ENCODE peak calls at places on chromosomes 5 and 9, in five cellular contexts. T is K562, X is GM12878, C is A549, P is H1. F is an unnamed sample.

GRCh38 chr9:129761293-129761900 is 8.6 kb upstream of the PTGES start:
- DNase-seq in T (no peak), X (no peak), C (peak; percentile 43), P (no peak), F (no peak)

GRCh38 chr9:136509549-136509948 is 26.7 kb upstream of the SEC16A start:
- DNase-seq in T (no peak), X (no peak), C (no peak), P (no peak), F (no peak)

GRCh38 chr5:154351141-154351540 is 94.7 kb upstream of the SAP30L start:
- DNase-seq in T (no peak), X (no peak), C (no peak), P (no peak), F (no peak)

GRCh38 chr9:126719677-126720435 is 85.0 kb upstream of the ZBTB43 start:
- DNase-seq in T (no peak), X (peak; percentile 53), C (no peak), P (peak; percentile 67), F (peak; percentile 55)

GRCh38 chr5:143596500-143596820 is 193.0 kb upstream of the NR3C1 start:
- DNase-seq in T (no peak), X (no peak), C (no peak), P (no peak), F (no peak)

GRCh38 chr5:143274952-143275351 is 128.5 kb downstream of the NR3C1 start:
- DNase-seq in T (no peak), X (no peak), C (peak; percentile 19), P (no peak), F (no peak)

GRCh38 chr5:76104027-76104426 is 20.8 kb downstream of the SV2C start:
- DNase-seq in T (peak; percentile 27), X (no peak), C (no peak), P (no peak), F (peak; percentile 11)

GRCh38 chr5:78506296-78507049 is 142.1 kb downstream of the LHFPL2 start:
- DNase-seq in T (no peak), X (no peak), C (no peak), P (no peak), F (no peak)

GRCh38 chr5:171688696-171689495 is 96.7 kb upstream of the SMIM23 start:
- DNase-seq in T (no peak), X (no peak), C (no peak), P (no peak), F (no peak)

GRCh38 chr9:34096751-34097150 is 29.7 kb downstream of the DCAF12 start:
- DNase-seq in T (no peak), X (no peak), C (no peak), P (no peak), F (no peak)

GRCh38 chr5:82735160-82735789 is 341.9 kb downstream of the TMEM167A start:
- DNase-seq in T (peak; percentile 18), X (no peak), C (no peak), P (no peak), F (peak; percentile 69)

GRCh38 chr5:146862641-146863040 is 15.9 kb downstream of the PPP2R2B start:
- DNase-seq in T (no peak), X (no peak), C (no peak), P (no peak), F (no peak)

GRCh38 chr5:79346420-79346824 is 110.5 kb downstream of the JMY start:
- DNase-seq in T (peak; percentile 54), X (no peak), C (peak; percentile 66), P (no peak), F (no peak)

GRCh38 chr9:109481747-109482325 is 16.3 kb downstream of the PTPN3 start:
- DNase-seq in T (no peak), X (no peak), C (no peak), P (no peak), F (no peak)

GRCh38 chr5:10365800-10366199 is 12.3 kb downstream of the MARCHF6 start:
- DNase-seq in T (no peak), X (no peak), C (no peak), P (no peak), F (no peak)

GRCh38 chr5:35783551-35783950 is 73.1 kb upstream of the IL7R start:
- DNase-seq in T (no peak), X (no peak), C (no peak), P (no peak), F (no peak)

GRCh38 chr5:107484261-107484660 is 186.5 kb downstream of the EFNA5 start:
- DNase-seq in T (no peak), X (no peak), C (no peak), P (no peak), F (no peak)

GRCh38 chr5:20694121-20694520 is 706.1 kb upstream of the CDH18 start:
- DNase-seq in T (no peak), X (no peak), C (no peak), P (no peak), F (no peak)

GRCh38 chr5:54186912-54187445 is 123.4 kb downstream of the ARL15 start:
- DNase-seq in T (no peak), X (no peak), C (no peak), P (no peak), F (no peak)

GRCh38 chr9:132004323-132004722 is 75.3 kb downstream of the MED27 start:
- DNase-seq in T (no peak), X (no peak), C (no peak), P (no peak), F (no peak)

GRCh38 chr9:128916204-128916603 is 4.6 kb upstream of the PHYHD1 start:
- DNase-seq in T (no peak), X (no peak), C (no peak), P (no peak), F (no peak)

GRCh38 chr5:58407042-58407709 is 52.7 kb downstream of the PLK2 start:
- DNase-seq in T (no peak), X (no peak), C (peak; percentile 75), P (no peak), F (no peak)

GRCh38 chr9:134619983-134620612 is 21.5 kb upstream of the COL5A1 start:
- DNase-seq in T (no peak), X (no peak), C (no peak), P (no peak), F (no peak)

GRCh38 chr5:16570121-16570815 is 46.5 kb downstream of the RETREG1 start:
- DNase-seq in T (no peak), X (no peak), C (no peak), P (no peak), F (no peak)

GRCh38 chr5:14479143-14479701 is 102.4 kb upstream of the OTULINL start:
- DNase-seq in T (no peak), X (no peak), C (no peak), P (no peak), F (no peak)

GRCh38 chr9:25226901-25227686 is 451.1 kb downstream of the TUSC1 start:
- DNase-seq in T (no peak), X (no peak), C (no peak), P (no peak), F (no peak)

GRCh38 chr9:93625000-93625399 is 48.6 kb downstream of the PHF2 start:
- DNase-seq in T (no peak), X (no peak), C (no peak), P (no peak), F (no peak)

GRCh38 chr5:123125172-123125508 is 36.1 kb downstream of the PRDM6 start:
- DNase-seq in T (no peak), X (no peak), C (no peak), P (no peak), F (no peak)

GRCh38 chr5:12883395-12883794 is 979.1 kb upstream of the CTNND2 start:
- DNase-seq in T (no peak), X (no peak), C (no peak), P (peak; percentile 15), F (no peak)

GRCh38 chr5:176747670-176748072 is 62.7 kb upstream of the UNC5A start:
- DNase-seq in T (no peak), X (no peak), C (no peak), P (no peak), F (no peak)

GRCh38 chr5:87099967-87100366 is 167.7 kb upstream of the RASA1 start:
- DNase-seq in T (no peak), X (no peak), C (peak; percentile 35), P (no peak), F (no peak)

GRCh38 chr5:87102841-87103240 is 164.8 kb upstream of the RASA1 start:
- DNase-seq in T (no peak), X (no peak), C (no peak), P (no peak), F (no peak)

GRCh38 chr5:87105577-87105976 is 162.1 kb upstream of the RASA1 start:
- DNase-seq in T (no peak), X (no peak), C (no peak), P (no peak), F (no peak)

GRCh38 chr5:87101321-87101720 is 166.4 kb upstream of the RASA1 start:
- DNase-seq in T (no peak), X (no peak), C (no peak), P (no peak), F (no peak)

GRCh38 chr5:87103616-87104287 is 163.9 kb upstream of the RASA1 start:
- DNase-seq in T (no peak), X (no peak), C (no peak), P (no peak), F (no peak)
- TF ChIP-seq HDAC2 in T (no peak), X (no peak), C (no peak), P (no peak), F (no peak)

GRCh38 chr5:135709998-135710670 is 124.3 kb upstream of the SLC25A48 start:
- DNase-seq in T (no peak), X (no peak), C (no peak), P (no peak), F (peak; percentile 51)
- TF ChIP-seq HDAC2 in T (no peak), X (no peak), C (no peak), P (no peak), F (no peak)

DNA sequence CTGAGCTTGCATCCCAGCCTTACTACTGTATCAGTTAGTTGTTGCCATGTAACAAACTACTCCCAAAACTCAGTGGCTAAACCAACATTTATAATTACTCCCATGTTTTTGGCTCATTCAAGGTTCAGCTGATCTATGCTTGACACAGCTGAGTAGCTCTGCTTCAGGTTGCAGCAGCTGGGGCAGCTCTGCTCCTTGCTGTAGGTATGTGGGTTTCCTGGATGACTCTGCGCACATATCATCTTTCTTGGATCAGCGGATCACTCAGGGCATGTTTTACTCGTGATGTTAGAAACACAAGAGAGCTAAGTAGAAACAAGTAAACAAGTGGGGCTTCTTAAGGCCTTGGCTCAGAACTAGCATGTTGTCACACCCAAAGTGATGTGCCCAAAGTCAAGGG is 15.1 kb downstream of the TEK start:
- DNase-seq in T (no peak), X (no peak), C (no peak), P (no peak), F (no peak)
- TF ChIP-seq HDAC2 in T (no peak), X (no peak), C (no peak), P (no peak), F (no peak)

DNA sequence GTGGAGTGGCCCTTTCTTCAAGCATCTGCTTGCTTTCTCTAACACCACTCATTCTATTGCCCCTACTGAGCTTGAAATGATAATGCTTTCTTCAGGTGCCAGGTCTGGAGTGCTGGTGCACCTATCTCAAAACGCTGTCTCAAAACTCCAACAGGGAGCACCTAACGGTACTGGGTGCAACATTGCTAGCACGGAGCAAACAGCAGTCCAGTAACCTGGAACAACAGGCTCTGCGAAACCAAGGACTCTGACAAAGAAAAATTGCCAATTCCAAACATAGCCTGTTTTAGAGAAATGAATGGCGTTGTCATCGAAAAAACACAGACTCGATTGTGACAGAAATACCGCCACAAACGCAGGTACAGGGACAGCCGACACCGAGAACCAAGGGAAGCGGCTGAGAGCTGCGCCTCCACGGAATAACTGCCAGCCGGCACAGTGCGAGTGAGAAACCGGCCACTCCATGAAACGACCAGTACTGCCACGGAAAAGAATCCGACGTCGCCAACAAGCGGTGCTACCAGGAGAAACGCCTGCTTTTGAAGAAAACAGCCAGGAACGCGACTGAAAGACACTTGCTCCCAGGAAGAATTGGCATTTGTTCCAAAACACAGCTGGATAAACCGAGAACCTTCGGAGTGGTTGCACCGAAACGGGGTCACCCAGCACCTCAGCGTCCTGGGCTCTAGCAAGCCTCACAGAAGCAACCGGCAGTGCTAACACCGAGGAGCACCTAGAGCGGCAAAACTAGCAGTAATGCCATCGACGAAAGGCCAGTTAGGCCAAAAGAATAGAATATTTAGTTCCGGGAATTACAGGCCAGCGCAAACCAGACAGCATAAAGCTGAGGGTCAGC is 3.0 kb downstream of the ANXA2R start:
- DNase-seq in T (no peak), X (no peak), C (no peak), P (no peak), F (no peak)
- TF ChIP-seq HDAC2 in T (no peak), X (no peak), C (no peak), P (no peak), F (no peak)

F was measured in HepG2.